ENCODE peak calls at places on chromosomes 3 and 15, in four cellular contexts. T is CD4-positive, CD25-positive, alpha-beta regulatory T cell; Z is pancreas; E is tibial nerve. X is an unnamed sample. For H3K9me3, the result is how much of the 10 kb centered on the place peaks cover.

GRCh38 chr3:149042766-149043386 is 43.5 kb downstream of the HLTF start:
- DNase-seq in E (no peak), T (no peak), Z (no peak), X (no peak)

GRCh38 chr3:15284121-15284889 is 48.1 kb downstream of the SH3BP5 start:
- DNase-seq in Z (no peak), E (no peak), T (no peak), X (no peak)

GRCh38 chr15:65028338-65028737 is 1.1 kb downstream of the MTFMT start:
- DNase-seq in Z (no peak), E (no peak), T (no peak), X (no peak)

GRCh38 chr3:135324246-135324645 is 529.2 kb downstream of the EPHB1 start:
- DNase-seq in E (no peak), T (no peak), Z (no peak), X (no peak)

GRCh38 chr15:66565731-66566130 is at the start of gene LCTL:
- DNase-seq in T (no peak), Z (no peak), E (no peak), X (no peak)

GRCh38 chr15:99452728-99453643 is 112.8 kb upstream of the MEF2A start:
- DNase-seq in T (no peak), Z (no peak), E (peak), X (no peak)

GRCh38 chr15:85312486-85312885 is 67.9 kb upstream of the AKAP13 start:
- DNase-seq in E (no peak), Z (no peak), T (no peak), X (no peak)

GRCh38 chr3:141083831-141084624 is 32.9 kb downstream of the SPSB4 start:
- DNase-seq in E (no peak), T (no peak), Z (no peak), X (no peak)

GRCh38 chr15:90231028-90232017 is 2.4 kb downstream of the CIB1 start:
- DNase-seq in Z (peak), E (no peak), T (peak), X (peak)

GRCh38 chr15:81189583-81190283 is 6.9 kb upstream of the IL16 start:
- DNase-seq in T (no peak), Z (peak), E (peak), X (no peak)

GRCh38 chr3:101850327-101851048 is 1.2 kb downstream of the NFKBIZ start:
- DNase-seq in Z (no peak), T (peak), E (no peak), X (peak)

GRCh38 chr3:170419301-170420087 is 826 bp downstream of the CLDN11 start:
- DNase-seq in E (no peak), T (no peak), Z (peak), X (no peak)

GRCh38 chr15:77186518-77187095 is 115.7 kb upstream of the TSPAN3 start:
- DNase-seq in Z (no peak), E (no peak), T (no peak), X (no peak)

GRCh38 chr3:80983753-80984152 is 777.7 kb downstream of the GBE1 start:
- DNase-seq in T (no peak), E (no peak), Z (no peak), X (no peak)

GRCh38 chr3:126051234-126051633 is 32.7 kb downstream of the SLC41A3 start:
- DNase-seq in E (no peak), T (no peak), Z (no peak), X (no peak)

GRCh38 chr3:160754371-160754854 is 1.6 kb upstream of the PPM1L start:
- DNase-seq in Z (peak), E (peak), T (peak), X (peak)

GRCh38 chr15:73004462-73004861 is 47.8 kb upstream of the NEO1 start:
- DNase-seq in Z (no peak), E (no peak), T (no peak), X (no peak)

GRCh38 chr3:38021196-38021595 is 8.2 kb downstream of the PLCD1 start:
- DNase-seq in E (no peak), Z (no peak), T (no peak), X (no peak)

GRCh38 chr3:61903931-61904657 is 342.7 kb downstream of the PTPRG start:
- DNase-seq in Z (no peak), T (no peak), E (no peak), X (no peak)

GRCh38 chr3:54243262-54243931 is 121.0 kb downstream of the CACNA2D3 start:
- DNase-seq in E (no peak), T (no peak), Z (no peak), X (no peak)

GRCh38 chr15:41583795-41584194 is 24.8 kb downstream of the TYRO3 start:
- DNase-seq in Z (no peak), E (no peak), T (no peak), X (no peak)

GRCh38 chr3:186971578-186971977 is 41.3 kb downstream of the ST6GAL1 start:
- DNase-seq in T (no peak), E (no peak), Z (no peak), X (no peak)

DNA sequence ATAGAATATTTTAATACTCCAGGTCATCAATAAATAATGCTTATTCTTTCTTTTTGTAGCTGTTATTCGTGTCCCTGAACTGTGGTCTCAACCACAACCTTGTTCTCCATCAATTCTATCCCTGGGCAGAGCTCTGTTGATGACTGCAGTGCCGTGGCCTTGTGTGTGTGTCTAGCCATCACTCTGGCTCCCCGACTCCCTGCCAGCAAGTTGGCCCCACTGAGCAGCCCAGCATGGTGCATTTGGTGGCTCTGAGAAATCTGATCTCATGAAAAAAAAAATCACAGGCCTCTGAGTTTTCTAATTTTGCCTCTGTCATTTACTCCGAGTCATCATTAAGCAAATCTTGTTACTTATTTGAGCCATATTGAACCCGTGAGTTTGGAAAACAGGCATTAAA is 164.7 kb downstream of the GOLGA6L6 start:
- DNase-seq in E (no peak), T (no peak), Z (no peak), X (no peak)
- H3K9me3 ChIP-seq in E (under half), T (under half), Z (under half), X (under half)

GRCh38 chr3:178986456-178986855 is 85.2 kb downstream of the ZMAT3 start:
- DNase-seq in Z (no peak), T (no peak), E (no peak), X (no peak)

GRCh38 chr3:178990293-178990692 is 81.3 kb downstream of the ZMAT3 start:
- DNase-seq in T (no peak), E (no peak), Z (no peak), X (no peak)

GRCh38 chr3:178982138-178982537 is 89.5 kb downstream of the ZMAT3 start:
- DNase-seq in Z (no peak), T (no peak), E (no peak), X (no peak)

GRCh38 chr3:178989821-178990220 is 81.8 kb downstream of the ZMAT3 start:
- DNase-seq in Z (no peak), E (no peak), T (no peak), X (no peak)

GRCh38 chr3:178987745-178988144 is 83.9 kb downstream of the ZMAT3 start:
- DNase-seq in Z (no peak), T (no peak), E (no peak), X (no peak)
- H3K9me3 ChIP-seq in Z (under half), T (under half), E (under half), X (under half)

DNA sequence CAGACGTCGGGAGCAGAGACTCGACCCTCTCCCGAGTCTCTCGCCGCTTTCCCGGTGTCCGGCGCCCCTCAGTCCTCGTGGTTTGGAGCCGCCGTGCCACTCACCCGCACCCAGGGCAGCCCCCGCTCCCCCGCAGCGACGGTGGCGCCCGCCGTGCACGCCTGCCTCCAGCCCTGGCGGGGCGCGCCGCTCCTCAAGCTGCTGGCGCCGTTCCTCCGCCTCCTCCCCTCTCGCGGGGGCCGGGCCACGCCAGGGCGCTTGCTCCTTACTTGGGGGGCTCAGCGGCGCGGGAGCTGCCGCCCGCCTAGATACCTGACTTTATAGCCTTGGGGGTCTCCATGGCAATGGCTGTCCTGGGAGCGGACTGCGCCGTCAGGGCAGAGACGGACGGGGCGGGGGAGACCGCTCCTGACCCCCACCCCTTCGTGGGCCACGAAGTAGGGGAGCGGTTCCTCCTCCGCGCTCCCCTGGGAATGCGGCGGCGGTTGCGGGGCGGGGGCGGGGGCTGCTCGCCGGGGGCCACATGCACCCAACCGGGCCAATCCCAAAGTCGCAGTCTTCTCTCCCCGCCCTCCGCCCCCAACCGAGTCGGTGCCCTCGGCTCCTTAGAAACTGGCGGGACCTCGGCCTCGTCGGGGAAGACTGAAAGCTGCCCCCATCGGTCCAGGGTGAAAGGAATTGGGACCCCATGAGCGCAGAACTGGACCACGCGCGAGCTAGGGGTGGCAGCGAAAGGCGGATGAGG is at the start of gene ANKRD63:
- DNase-seq in Z (no peak), E (no peak), T (peak), X (peak)
- H3K9me3 ChIP-seq in Z (under half), E (under half), T (under half), X (under half)

DNA sequence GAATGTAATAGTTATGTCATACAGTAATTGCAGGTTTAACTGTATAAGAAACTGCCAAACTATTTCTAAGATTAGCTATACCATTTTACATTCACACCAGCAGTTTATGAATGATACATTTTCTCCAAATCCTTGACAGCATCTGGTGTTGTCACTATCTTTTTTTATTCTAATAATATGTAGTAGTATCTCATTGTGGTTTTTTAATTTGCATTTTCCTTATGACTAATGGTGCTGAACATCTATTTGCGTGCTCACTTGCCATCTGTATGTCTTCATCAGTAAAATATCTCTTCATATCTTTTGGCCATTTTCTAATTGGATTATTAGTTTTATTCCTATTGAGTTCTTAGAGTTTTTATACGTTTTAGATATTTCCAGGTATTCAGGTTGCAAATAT is 994.0 kb upstream of the SEMA6D start:
- DNase-seq in Z (no peak), T (no peak), E (no peak), X (no peak)
- H3K9me3 ChIP-seq in Z (under half), T (under half), E (under half), X (under half)

DNA sequence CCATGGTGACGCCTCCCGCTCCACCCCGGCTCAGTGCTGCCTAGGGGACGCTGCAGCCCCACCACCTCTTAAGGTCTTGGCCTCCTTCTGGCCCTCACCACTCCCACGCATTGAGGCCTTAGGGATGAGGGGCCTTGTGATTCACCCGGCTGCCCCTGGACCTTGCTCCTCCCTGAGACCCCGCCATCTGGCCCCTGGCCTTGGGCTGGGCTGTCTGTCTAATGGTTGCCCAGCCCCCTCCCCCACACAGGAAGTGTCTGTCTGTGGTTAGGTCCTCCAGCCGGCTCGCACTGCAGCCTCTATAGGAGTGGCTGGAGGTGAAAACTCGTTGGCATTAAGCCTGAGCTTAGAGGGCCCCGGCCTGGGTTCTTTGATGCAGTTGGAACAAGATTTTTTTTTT is 21.5 kb upstream of the MTHFS start:
- DNase-seq in E (no peak), Z (no peak), T (no peak), X (no peak)
- H3K9me3 ChIP-seq in E (under half), Z (under half), T (half or more), X (under half)

GRCh38 chr3:10492351-10493201 is 12.8 kb downstream of the ATP2B2 start:
- DNase-seq in T (no peak), E (no peak), Z (no peak), X (no peak)
- H3K9me3 ChIP-seq in T (under half), E (under half), Z (under half), X (under half)

DNA sequence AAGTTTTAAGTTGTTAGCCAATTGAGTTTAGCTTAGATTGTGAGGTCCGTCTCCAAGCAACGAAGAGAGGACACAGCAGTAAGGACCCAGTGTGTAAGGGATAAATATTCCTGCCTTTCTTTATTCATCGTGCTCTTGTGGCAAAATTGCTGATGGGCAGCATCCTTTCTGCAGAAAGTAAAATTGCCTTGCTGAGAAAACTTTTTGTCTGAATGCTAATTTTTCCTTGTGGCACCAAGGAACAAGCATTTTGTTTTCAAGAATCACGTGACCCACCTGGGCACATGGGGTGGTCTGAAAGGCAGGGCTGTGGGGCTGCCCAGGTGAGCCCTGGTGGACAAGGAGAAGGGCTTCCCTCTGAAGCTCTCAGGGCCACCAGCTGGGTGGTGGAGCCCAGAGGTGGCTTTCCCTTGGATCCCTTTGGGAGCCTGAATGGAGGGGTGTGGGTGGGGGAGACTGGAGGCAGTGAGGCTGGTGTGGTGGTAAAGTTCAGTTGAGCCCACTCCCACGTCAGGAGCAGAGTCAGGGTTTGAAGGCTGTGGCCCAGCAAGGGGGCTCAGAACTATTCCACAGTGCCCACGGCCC is 24.0 kb upstream of the TMCC1 start:
- DNase-seq in T (no peak), E (no peak), Z (no peak), X (no peak)
- H3K9me3 ChIP-seq in T (under half), E (under half), Z (under half), X (under half)

DNA sequence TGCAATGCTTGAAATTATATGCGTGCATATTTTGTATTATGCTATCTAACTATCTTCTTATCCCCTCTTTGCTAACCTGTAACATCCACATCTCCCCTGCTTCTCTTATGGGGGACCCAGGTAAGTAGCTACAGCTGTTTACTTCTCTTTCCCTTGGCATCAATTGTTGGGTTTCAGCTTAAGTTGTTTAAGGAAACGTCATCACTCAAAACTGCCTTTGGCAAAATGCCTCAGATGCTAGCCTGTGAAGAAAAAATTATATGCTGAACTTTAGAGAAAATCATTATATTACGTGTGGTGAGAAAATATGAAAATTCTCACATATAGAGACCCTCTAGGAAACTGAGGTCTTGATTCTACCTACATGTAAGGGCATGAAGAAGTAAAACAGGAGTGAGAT is 447.0 kb upstream of the NECTIN3 start:
- DNase-seq in Z (no peak), E (no peak), T (no peak), X (no peak)
- H3K9me3 ChIP-seq in Z (under half), E (under half), T (under half), X (under half)

X was measured in T-helper 17 cell.